ENCODE peak calls at places on chromosomes 11 and 22, in four cellular contexts. J is activated naive CD4-positive, alpha-beta T cell; M is stimulated activated effector memory CD8-positive, alpha-beta T cell treated with anti-CD3 and anti-CD28 coated beads, Interleukin-12 subunit alpha, Interleukin-12 subunit beta, amount 100 ng/mL, for 72 hours; I is iPS-NIHi11. C is an unnamed sample.

GRCh38 chr22:46073683-46074504 is 76.4 kb upstream of the PPARA start:
- DNase-seq in J (no peak), M (no peak), I (no peak), C (no peak)

GRCh38 chr22:37905534-37906363 is at the start of gene MICALL1:
- DNase-seq in J (peak; percentile 64), M (peak; percentile 79), I (peak; percentile 97), C (peak; percentile 86)

GRCh38 chr11:113397212-113397611 is 9.6 kb downstream of the ANKK1 start:
- DNase-seq in M (no peak), J (no peak), I (no peak), C (no peak)

GRCh38 chr22:26996156-26996555 is 338.8 kb downstream of the MIAT start:
- DNase-seq in I (no peak), J (no peak), M (no peak), C (no peak)

GRCh38 chr11:114237321-114238280 is 58.6 kb upstream of the NNMT start:
- DNase-seq in M (no peak), I (no peak), J (no peak), C (no peak)

GRCh38 chr22:32342977-32343376 is 14.7 kb upstream of the RFPL3 start:
- DNase-seq in M (no peak), I (no peak), J (no peak), C (no peak)

GRCh38 chr22:50031189-50032091 is 18.9 kb upstream of the IL17REL start:
- DNase-seq in M (no peak), I (peak; percentile 26), J (no peak), C (no peak)

GRCh38 chr11:10351435-10351767 is 46.5 kb downstream of the ADM start:
- DNase-seq in M (no peak), J (no peak), I (no peak), C (no peak)

GRCh38 chr22:38716827-38717226 is 11.1 kb downstream of the GTPBP1 start:
- DNase-seq in I (no peak), J (no peak), M (no peak), C (no peak)

GRCh38 chr11:50174975-50175374 is 142.3 kb downstream of the OR4C45 start:
- DNase-seq in I (no peak), M (no peak), J (no peak), C (no peak)

GRCh38 chr11:28690746-28691145 is 582.6 kb downstream of the METTL15 start:
- DNase-seq in M (no peak), J (no peak), I (no peak), C (no peak)

GRCh38 chr22:19722175-19722914 is 994 bp upstream of the GP1BB start:
- DNase-seq in I (no peak), M (no peak), J (no peak), C (peak; percentile 42)

GRCh38 chr11:80958414-80958813 is 1517.6 kb upstream of the TENM4 start:
- DNase-seq in I (no peak), J (no peak), M (no peak), C (no peak)

GRCh38 chr11:123212406-123212805 is 17.4 kb upstream of the CLMP start:
- DNase-seq in I (no peak), M (no peak), J (no peak), C (no peak)

GRCh38 chr11:111417011-111417765 is 38.1 kb upstream of the POU2AF1 start:
- DNase-seq in J (no peak), M (no peak), I (no peak), C (no peak)